ENCODE peak calls at places on chromosomes 2 and 18, in seven cellular contexts. One of them, this sample, is unnamed.

GRCh38 chr18:10488022-10488421 is 33.6 kb downstream of the APCDD1 start:
- DNase-seq in GM12878: no peak
- DNase-seq in K562: no peak
- DNase-seq in HepG2: no peak
- DNase-seq in A549: no peak
- DNase-seq in SK-N-SH: no peak
- DNase-seq in H1: no peak
- DNase-seq in this sample: peak

GRCh38 chr2:14634885-14635871 is 2.7 kb downstream of the LRATD1 start:
- DNase-seq in K562: peak
- DNase-seq in A549: peak
- DNase-seq in H1: peak
- DNase-seq in GM12878: no peak
- DNase-seq in SK-N-SH: peak
- DNase-seq in HepG2: no peak
- DNase-seq in this sample: peak

GRCh38 chr2:220228310-220229006 is 601.0 kb downstream of the SLC4A3 start:
- DNase-seq in K562: no peak
- DNase-seq in HepG2: peak
- DNase-seq in A549: peak
- DNase-seq in SK-N-SH: peak
- DNase-seq in H1: no peak
- DNase-seq in GM12878: no peak
- DNase-seq in this sample: peak

GRCh38 chr2:74474481-74474880 is 2.0 kb upstream of the MRPL53 start:
- DNase-seq in A549: no peak
- DNase-seq in H1: no peak
- DNase-seq in HepG2: no peak
- DNase-seq in GM12878: no peak
- DNase-seq in SK-N-SH: no peak
- DNase-seq in K562: no peak
- DNase-seq in this sample: no peak

GRCh38 chr2:128237911-128238697 is 80.6 kb downstream of the HS6ST1 start:
- DNase-seq in SK-N-SH: no peak
- DNase-seq in GM12878: no peak
- DNase-seq in K562: no peak
- DNase-seq in HepG2: no peak
- DNase-seq in H1: no peak
- DNase-seq in A549: no peak
- DNase-seq in this sample: no peak

GRCh38 chr2:164589522-164589921 is 31.8 kb downstream of the GRB14 start:
- DNase-seq in H1: no peak
- DNase-seq in GM12878: no peak
- DNase-seq in HepG2: no peak
- DNase-seq in A549: no peak
- DNase-seq in K562: no peak
- DNase-seq in SK-N-SH: no peak
- DNase-seq in this sample: no peak

GRCh38 chr2:20596193-20596972 is 54.5 kb downstream of the HS1BP3 start:
- DNase-seq in K562: no peak
- DNase-seq in HepG2: no peak
- DNase-seq in A549: no peak
- DNase-seq in SK-N-SH: no peak
- DNase-seq in GM12878: no peak
- DNase-seq in H1: no peak
- DNase-seq in this sample: no peak

GRCh38 chr2:226716126-226716525 is 83.5 kb downstream of the IRS1 start:
- DNase-seq in GM12878: no peak
- DNase-seq in HepG2: no peak
- DNase-seq in A549: no peak
- DNase-seq in H1: no peak
- DNase-seq in SK-N-SH: no peak
- DNase-seq in K562: no peak
- DNase-seq in this sample: no peak

GRCh38 chr2:196935421-196935820 is 8.9 kb upstream of the PGAP1 start:
- DNase-seq in K562: no peak
- DNase-seq in A549: no peak
- DNase-seq in GM12878: no peak
- DNase-seq in H1: no peak
- DNase-seq in SK-N-SH: no peak
- DNase-seq in HepG2: no peak
- DNase-seq in this sample: no peak

GRCh38 chr18:6928359-6928758 is 189.2 kb downstream of the LAMA1 start:
- DNase-seq in A549: no peak
- DNase-seq in K562: no peak
- DNase-seq in H1: no peak
- DNase-seq in GM12878: no peak
- DNase-seq in SK-N-SH: no peak
- DNase-seq in HepG2: no peak
- DNase-seq in this sample: no peak

GRCh38 chr18:73384246-73384645 is 516.5 kb upstream of the NETO1 start:
- DNase-seq in K562: no peak
- DNase-seq in H1: no peak
- DNase-seq in HepG2: no peak
- DNase-seq in SK-N-SH: no peak
- DNase-seq in A549: no peak
- DNase-seq in GM12878: no peak
- DNase-seq in this sample: peak

GRCh38 chr2:149787206-149787605 is 199.6 kb upstream of the MMADHC start:
- DNase-seq in GM12878: no peak
- DNase-seq in SK-N-SH: no peak
- DNase-seq in K562: no peak
- DNase-seq in H1: no peak
- DNase-seq in A549: no peak
- DNase-seq in HepG2: no peak
- DNase-seq in this sample: no peak

GRCh38 chr18:55489742-55490055 is 98.3 kb downstream of the TCF4 start:
- DNase-seq in A549: no peak
- DNase-seq in K562: no peak
- DNase-seq in H1: no peak
- DNase-seq in GM12878: peak
- DNase-seq in HepG2: no peak
- DNase-seq in SK-N-SH: peak
- DNase-seq in this sample: peak

GRCh38 chr2:106614511-106615291 is 127.5 kb downstream of the CD8B2 start:
- DNase-seq in A549: no peak
- DNase-seq in GM12878: no peak
- DNase-seq in K562: no peak
- DNase-seq in SK-N-SH: no peak
- DNase-seq in HepG2: peak
- DNase-seq in H1: no peak
- DNase-seq in this sample: no peak

GRCh38 chr2:100968146-100969145 is 33.6 kb upstream of the RPL31 start:
- DNase-seq in A549: no peak
- DNase-seq in K562: no peak
- DNase-seq in H1: no peak
- DNase-seq in SK-N-SH: no peak
- DNase-seq in HepG2: no peak
- DNase-seq in GM12878: no peak
- DNase-seq in this sample: no peak

GRCh38 chr2:128282246-128282975 is 36.3 kb downstream of the HS6ST1 start:
- DNase-seq in K562: no peak
- DNase-seq in H1: no peak
- DNase-seq in A549: no peak
- DNase-seq in SK-N-SH: peak
- DNase-seq in HepG2: no peak
- DNase-seq in GM12878: no peak
- DNase-seq in this sample: no peak

GRCh38 chr2:205435970-205436369 is 246.3 kb upstream of the NRP2 start:
- DNase-seq in K562: no peak
- DNase-seq in SK-N-SH: no peak
- DNase-seq in A549: no peak
- DNase-seq in GM12878: no peak
- DNase-seq in H1: no peak
- DNase-seq in HepG2: no peak
- DNase-seq in this sample: peak

GRCh38 chr2:29747786-29748470 is 173.5 kb downstream of the ALK start:
- DNase-seq in SK-N-SH: no peak
- DNase-seq in HepG2: peak
- DNase-seq in A549: peak
- DNase-seq in H1: no peak
- DNase-seq in GM12878: no peak
- DNase-seq in K562: no peak
- DNase-seq in this sample: peak

GRCh38 chr2:225865468-225865867 is 466.0 kb downstream of the NYAP2 start:
- DNase-seq in A549: no peak
- DNase-seq in SK-N-SH: no peak
- DNase-seq in GM12878: no peak
- DNase-seq in HepG2: no peak
- DNase-seq in H1: no peak
- DNase-seq in K562: no peak
- DNase-seq in this sample: peak

GRCh38 chr2:49129034-49129433 is 25.3 kb downstream of the FSHR start:
- DNase-seq in SK-N-SH: no peak
- DNase-seq in K562: no peak
- DNase-seq in H1: no peak
- DNase-seq in HepG2: no peak
- DNase-seq in A549: no peak
- DNase-seq in GM12878: peak
- DNase-seq in this sample: no peak

GRCh38 chr2:221176666-221177065 is 395.4 kb downstream of the EPHA4 start:
- DNase-seq in A549: no peak
- DNase-seq in K562: no peak
- DNase-seq in SK-N-SH: no peak
- DNase-seq in H1: no peak
- DNase-seq in HepG2: no peak
- DNase-seq in GM12878: no peak
- DNase-seq in this sample: no peak

GRCh38 chr18:63540131-63540530 is 2.0 kb upstream of the SERPINB12 start:
- DNase-seq in H1: no peak
- DNase-seq in K562: no peak
- DNase-seq in HepG2: no peak
- DNase-seq in GM12878: no peak
- DNase-seq in SK-N-SH: no peak
- DNase-seq in A549: no peak
- DNase-seq in this sample: peak

GRCh38 chr2:121992700-121993099 is 237.2 kb downstream of the TSN start:
- DNase-seq in H1: peak
- DNase-seq in GM12878: no peak
- DNase-seq in HepG2: no peak
- DNase-seq in SK-N-SH: no peak
- DNase-seq in K562: no peak
- DNase-seq in A549: no peak
- DNase-seq in this sample: no peak

DNA sequence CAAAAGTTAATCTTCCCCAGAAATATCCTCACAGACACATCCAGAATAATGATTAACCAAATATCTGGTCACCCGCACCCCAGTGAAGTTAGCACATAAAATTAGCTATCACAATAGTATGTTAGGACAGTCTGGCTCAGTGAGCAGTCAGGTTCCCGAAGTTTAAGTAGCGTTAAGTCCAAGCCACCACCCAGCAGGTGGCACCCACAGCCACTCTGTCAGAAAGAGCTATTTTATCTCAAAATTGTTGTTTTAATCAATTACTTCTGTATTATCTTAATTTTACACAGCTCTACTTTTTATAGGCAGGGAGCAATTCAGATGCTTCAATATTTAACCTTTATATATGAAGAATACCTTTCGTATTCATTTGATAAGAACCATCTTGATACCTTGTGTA is 537.5 kb downstream of the MBD2 start:
- DNase-seq in K562: no peak
- DNase-seq in GM12878: no peak
- DNase-seq in SK-N-SH: no peak
- DNase-seq in H1: no peak
- DNase-seq in A549: no peak
- DNase-seq in HepG2: no peak
- DNase-seq in this sample: no peak
- TF ChIP-seq RFX5 in K562: no peak
- TF ChIP-seq RFX5 in GM12878: no peak
- TF ChIP-seq RFX5 in SK-N-SH: no peak
- TF ChIP-seq RFX5 in H1: no peak
- TF ChIP-seq RFX5 in A549: no peak
- TF ChIP-seq RFX5 in HepG2: no peak
- TF ChIP-seq RFX5 in this sample: no peak

GRCh38 chr2:52810460-52810859 is 957.1 kb upstream of the CHAC2 start:
- DNase-seq in GM12878: no peak
- DNase-seq in HepG2: no peak
- DNase-seq in A549: peak
- DNase-seq in SK-N-SH: peak
- DNase-seq in K562: no peak
- DNase-seq in H1: no peak
- DNase-seq in this sample: peak
- TF ChIP-seq RFX5 in GM12878: no peak
- TF ChIP-seq RFX5 in HepG2: no peak
- TF ChIP-seq RFX5 in A549: no peak
- TF ChIP-seq RFX5 in SK-N-SH: no peak
- TF ChIP-seq RFX5 in K562: no peak
- TF ChIP-seq RFX5 in H1: no peak
- TF ChIP-seq RFX5 in this sample: no peak

GRCh38 chr2:12587729-12588522 is 128.8 kb upstream of the TRIB2 start:
- DNase-seq in A549: no peak
- DNase-seq in H1: no peak
- DNase-seq in SK-N-SH: no peak
- DNase-seq in HepG2: no peak
- DNase-seq in GM12878: peak
- DNase-seq in K562: no peak
- DNase-seq in this sample: peak
- TF ChIP-seq RFX5 in A549: no peak
- TF ChIP-seq RFX5 in H1: no peak
- TF ChIP-seq RFX5 in SK-N-SH: no peak
- TF ChIP-seq RFX5 in HepG2: no peak
- TF ChIP-seq RFX5 in GM12878: no peak
- TF ChIP-seq RFX5 in K562: no peak
- TF ChIP-seq RFX5 in this sample: no peak

GRCh38 chr2:1653956-1654695 is 90.2 kb downstream of the PXDN start:
- DNase-seq in H1: no peak
- DNase-seq in SK-N-SH: no peak
- DNase-seq in A549: no peak
- DNase-seq in GM12878: no peak
- DNase-seq in K562: no peak
- DNase-seq in HepG2: no peak
- DNase-seq in this sample: peak
- TF ChIP-seq RFX5 in H1: no peak
- TF ChIP-seq RFX5 in SK-N-SH: no peak
- TF ChIP-seq RFX5 in A549: no peak
- TF ChIP-seq RFX5 in GM12878: no peak
- TF ChIP-seq RFX5 in K562: no peak
- TF ChIP-seq RFX5 in HepG2: no peak
- TF ChIP-seq RFX5 in this sample: no peak

GRCh38 chr2:98578231-98578630 is 30.1 kb downstream of the COA5 start:
- DNase-seq in A549: no peak
- DNase-seq in GM12878: no peak
- DNase-seq in K562: no peak
- DNase-seq in SK-N-SH: no peak
- DNase-seq in H1: no peak
- DNase-seq in HepG2: no peak
- DNase-seq in this sample: no peak
- TF ChIP-seq RFX5 in A549: no peak
- TF ChIP-seq RFX5 in GM12878: no peak
- TF ChIP-seq RFX5 in K562: no peak
- TF ChIP-seq RFX5 in SK-N-SH: no peak
- TF ChIP-seq RFX5 in H1: no peak
- TF ChIP-seq RFX5 in HepG2: no peak
- TF ChIP-seq RFX5 in this sample: no peak